ENCODE peak calls at places on chromosomes 13 and 19, in four cellular contexts. M is activated T-cell treated with anti-CD3 and anti-CD28 coated beads for 1 hour; J is stimulated activated CD8-positive, alpha-beta memory T cell treated with anti-CD3 and anti-CD28 coated beads, Interleukin-15, amount 100 ng/mL, for 4 hours; Y is AG08396. W is an unnamed sample.

GRCh38 chr19:37594982-37595382 is 306 bp downstream of the ZNF540 start:
- DNase-seq in M (peak; percentile 31), J (peak; percentile 34), Y (peak; percentile 45), W (no peak)

GRCh38 chr13:29702912-29703351 is 107.4 kb upstream of the SLC7A1 start:
- DNase-seq in J (no peak), M (no peak), Y (no peak), W (peak; percentile 41)

GRCh38 chr13:33931397-33931987 is 113.5 kb downstream of the RFC3 start:
- DNase-seq in M (no peak), J (no peak), Y (peak; percentile 19), W (peak; percentile 2)

GRCh38 chr13:36163809-36164308 is 32.7 kb upstream of the DCLK1 start:
- DNase-seq in M (no peak), J (no peak), Y (peak; percentile 50), W (no peak)

GRCh38 chr19:1164684-1165531 is 9.2 kb downstream of the SBNO2 start:
- DNase-seq in J (no peak), M (no peak), Y (no peak), W (no peak)

GRCh38 chr13:60629158-60629557 is 232.1 kb downstream of the TDRD3 start:
- DNase-seq in Y (no peak), M (no peak), J (no peak), W (no peak)

GRCh38 chr13:44132710-44133109 is 240.9 kb upstream of the SERP2 start:
- DNase-seq in J (no peak), M (no peak), Y (no peak), W (no peak)

GRCh38 chr19:30807263-30807662 is 435.1 kb downstream of the ZNF536 start:
- DNase-seq in J (no peak), M (no peak), Y (no peak), W (no peak)

GRCh38 chr19:35978271-35978670 is 16.7 kb upstream of the SDHAF1 start:
- DNase-seq in J (no peak), Y (no peak), M (no peak), W (no peak)

GRCh38 chr19:29525901-29526729 is at the start of gene VSTM2B:
- DNase-seq in M (no peak), J (no peak), Y (no peak), W (no peak)

GRCh38 chr13:28548872-28549271 is 53.9 kb upstream of the FLT1 start:
- DNase-seq in Y (no peak), M (no peak), J (no peak), W (no peak)

GRCh38 chr19:29927944-29928669 is 13.9 kb upstream of the URI1 start:
- DNase-seq in Y (no peak), M (no peak), J (no peak), W (no peak)

GRCh38 chr13:114073881-114074551 is 58.4 kb downstream of the RASA3 start:
- DNase-seq in J (no peak), M (no peak), Y (no peak), W (no peak)

GRCh38 chr19:4713384-4713951 is 10.2 kb downstream of the DPP9 start:
- DNase-seq in J (no peak), Y (peak; percentile 98), M (no peak), W (peak; percentile 93)

GRCh38 chr19:38204096-38204495 is 19.9 kb downstream of the DPF1 start:
- DNase-seq in J (no peak), Y (no peak), M (no peak), W (no peak)

GRCh38 chr19:30253581-30253996 is 118.6 kb upstream of the ZNF536 start:
- DNase-seq in M (no peak), Y (peak; percentile 69), J (no peak), W (no peak)

GRCh38 chr19:46606019-46606418 is 4.9 kb downstream of the CALM3 start:
- DNase-seq in M (no peak), Y (no peak), J (no peak), W (no peak)

GRCh38 chr19:1512671-1513491 is at the start of gene ADAMTSL5:
- DNase-seq in M (peak; percentile 35), Y (peak; percentile 88), J (peak; percentile 33), W (peak; percentile 56)

GRCh38 chr19:42083537-42083936 is 7.6 kb downstream of the ZNF574 start:
- DNase-seq in J (no peak), M (no peak), Y (no peak), W (no peak)

GRCh38 chr19:29623726-29624488 is 17.8 kb downstream of the POP4 start:
- DNase-seq in J (no peak), M (no peak), Y (no peak), W (no peak)